ENCODE peak calls at places on chromosomes 6 and 20, in four cellular contexts. M is tibial artery, I is fibroblast of the aortic adventitia, Q is ascending aorta. X is an unnamed sample.

GRCh38 chr6:87822011-87822410 is 120.0 kb upstream of the AKIRIN2 start:
- DNase-seq in M (no peak), I (no peak), Q (no peak), X (no peak)

GRCh38 chr6:143158113-143158581 is 97.5 kb downstream of the AIG1 start:
- DNase-seq in M (no peak), I (peak; percentile 68), Q (no peak), X (no peak)

GRCh38 chr6:93566285-93566684 is 146.9 kb upstream of the EPHA7 start:
- DNase-seq in M (no peak), I (no peak), Q (no peak), X (no peak)

GRCh38 chr6:168648730-168649129 is 207.7 kb downstream of the SMOC2 start:
- DNase-seq in M (no peak), I (no peak), Q (no peak), X (no peak)

GRCh38 chr6:139917943-139918342 is 543.5 kb upstream of the CITED2 start:
- DNase-seq in M (no peak), I (no peak), Q (no peak), X (no peak)

GRCh38 chr6:37560737-37561103 is 61.0 kb upstream of the CCDC167 start:
- DNase-seq in M (no peak), I (no peak), Q (no peak), X (no peak)

GRCh38 chr6:125759184-125759902 is 9.9 kb downstream of the HEY2 start:
- DNase-seq in M (peak; percentile 55), I (no peak), Q (peak; percentile 75), X (no peak)

GRCh38 chr6:35449287-35449881 is 2.8 kb upstream of the FANCE start:
- DNase-seq in M (no peak), I (peak; percentile 78), Q (no peak), X (peak; percentile 75)

GRCh38 chr6:115441671-115442070 is 619.0 kb downstream of the FRK start:
- DNase-seq in M (no peak), I (no peak), Q (no peak), X (no peak)

GRCh38 chr6:47669684-47670515 is 28.5 kb upstream of the ADGRF4 start:
- DNase-seq in M (no peak), I (no peak), Q (no peak), X (no peak)

GRCh38 chr6:52877168-52877567 is 32.3 kb downstream of the GSTA3 start:
- DNase-seq in M (no peak), I (peak; percentile 93), Q (no peak), X (no peak)

GRCh38 chr6:28474441-28475219 is 31.3 kb upstream of the ZSCAN23 start:
- DNase-seq in M (no peak), I (peak; percentile 95), Q (no peak), X (peak; percentile 13)

GRCh38 chr6:33008944-33009861 is at the start of gene HLA-DOA:
- DNase-seq in M (no peak), I (peak; percentile 2), Q (no peak), X (peak; percentile 24)

GRCh38 chr20:19780261-19780660 is 22.2 kb downstream of the RIN2 start:
- DNase-seq in M (no peak), I (no peak), Q (peak; percentile 42), X (no peak)

GRCh38 chr20:19778404-19778803 is 20.3 kb downstream of the RIN2 start:
- DNase-seq in M (peak; percentile 45), I (no peak), Q (peak; percentile 67), X (no peak)

GRCh38 chr20:19781235-19781634 is 23.2 kb downstream of the RIN2 start:
- DNase-seq in M (no peak), I (no peak), Q (no peak), X (no peak)

GRCh38 chr20:19777981-19778380 is 19.9 kb downstream of the RIN2 start:
- DNase-seq in M (no peak), I (no peak), Q (peak; percentile 18), X (no peak)

DNA sequence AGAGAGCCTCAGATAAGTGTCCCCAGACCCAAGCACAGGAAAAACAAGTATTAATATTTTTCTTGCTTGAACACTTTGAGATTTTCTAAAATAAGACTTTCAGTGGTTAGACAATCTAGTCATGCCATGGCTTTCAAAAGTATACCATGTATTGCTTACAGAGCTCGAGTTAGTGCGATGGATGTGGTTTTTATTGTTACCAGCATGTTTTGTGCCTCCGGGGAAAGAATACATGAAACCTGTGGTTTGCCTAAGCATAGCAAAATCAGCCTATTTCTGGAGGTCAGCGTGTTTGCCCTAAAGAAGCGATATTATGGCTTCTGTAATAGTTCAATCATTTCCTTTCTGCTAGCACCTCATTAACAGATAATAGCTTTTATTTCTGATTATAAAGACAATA is 21.6 kb downstream of the RIN2 start:
- DNase-seq in M (no peak), I (no peak), Q (peak; percentile 19), X (no peak)
- H3K4me3 ChIP-seq in M (no peak overlapping the region), I (no peak overlapping the region), Q (no peak overlapping the region), X (no peak overlapping the region)

DNA sequence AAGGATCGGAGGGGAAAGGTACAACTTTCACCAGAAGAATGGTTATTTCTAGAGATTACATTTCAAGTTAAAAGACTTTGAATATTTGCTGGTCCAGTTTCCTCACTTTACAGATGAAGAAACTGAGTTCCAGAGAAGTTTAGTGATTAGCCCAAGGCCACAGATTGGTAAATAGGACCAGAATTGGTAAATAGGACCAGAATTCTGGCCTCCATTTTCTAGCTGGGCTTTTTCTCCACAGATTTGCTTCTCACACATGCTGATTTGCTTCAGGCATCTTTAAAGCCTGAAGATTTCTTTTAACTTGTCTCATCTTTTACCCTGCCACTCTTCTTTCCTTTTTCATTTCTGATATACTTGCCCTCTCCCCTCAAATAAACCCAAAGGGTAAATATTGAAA is 5.2 kb upstream of the LIN28B start:
- DNase-seq in M (no peak), I (no peak), Q (no peak), X (no peak)
- H3K4me3 ChIP-seq in M (no peak overlapping the region), I (no peak overlapping the region), Q (no peak overlapping the region), X (no peak overlapping the region)

GRCh38 chr6:90278129-90278528 is 18.5 kb downstream of the BACH2 start:
- DNase-seq in M (no peak), I (no peak), Q (no peak), X (no peak)
- H3K4me3 ChIP-seq in M (no peak overlapping the region), I (no peak overlapping the region), Q (no peak overlapping the region), X (no peak overlapping the region)

GRCh38 chr6:105485456-105485855 is 82.6 kb upstream of the PREP start:
- DNase-seq in M (no peak), I (no peak), Q (no peak), X (no peak)
- H3K4me3 ChIP-seq in M (no peak overlapping the region), I (no peak overlapping the region), Q (no peak overlapping the region), X (no peak overlapping the region)

GRCh38 chr6:39313526-39314272 is 520 bp downstream of the KCNK17 start:
- DNase-seq in M (no peak), I (no peak), Q (no peak), X (no peak)
- H3K4me3 ChIP-seq in M (peak overlapping the region; percentile 51), I (no peak overlapping the region), Q (peak overlapping the region; percentile 71), X (no peak overlapping the region)

DNA sequence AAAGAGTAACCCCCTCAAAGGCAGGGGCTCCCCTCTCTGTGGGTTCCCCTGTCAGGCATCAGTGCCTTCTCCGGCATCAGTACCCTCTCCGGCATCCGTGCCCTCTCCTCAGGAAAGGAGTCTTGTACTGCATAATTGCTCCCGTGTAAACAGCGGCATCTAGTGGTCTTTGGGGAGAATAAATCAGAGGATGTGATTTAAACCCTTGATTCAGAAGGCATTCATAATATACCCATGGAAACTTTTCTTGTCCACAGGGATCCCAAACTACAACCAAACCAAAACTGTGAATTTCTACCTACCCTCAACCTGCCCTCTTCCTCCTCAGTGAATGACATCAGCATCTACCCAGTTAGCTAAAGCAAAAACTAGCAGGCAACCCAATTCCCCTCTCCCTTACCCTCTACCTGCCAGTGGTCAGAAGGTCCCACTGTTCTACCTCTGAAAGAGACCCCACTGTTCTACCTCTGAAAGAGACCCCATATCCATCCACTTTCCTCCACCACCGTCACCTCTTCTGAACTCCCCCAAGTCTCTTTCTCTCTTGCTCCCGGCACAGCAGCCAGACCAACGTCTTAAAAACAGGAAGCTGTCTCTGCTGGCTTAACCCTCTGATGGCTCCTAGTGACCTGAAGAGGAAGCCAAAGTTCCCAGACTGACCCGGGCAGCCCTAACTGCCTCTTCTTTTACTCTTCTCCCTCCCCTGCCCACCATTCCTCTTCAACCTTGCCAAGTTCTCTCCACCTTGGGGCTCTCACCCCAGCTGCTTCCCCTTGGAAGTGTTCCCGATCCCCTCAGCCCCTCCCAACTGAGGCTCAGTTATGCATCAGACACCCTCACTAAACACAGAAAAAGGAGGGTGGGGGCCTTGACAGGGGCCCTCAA is 27.2 kb downstream of the UBE2V1 start:
- DNase-seq in M (peak; percentile 32), I (peak; percentile 74), Q (peak; percentile 66), X (peak; percentile 47)
- H3K4me3 ChIP-seq in M (peak overlapping the region; percentile 21), I (peak overlapping the region; percentile 15), Q (peak overlapping the region; percentile 16), X (no peak overlapping the region)

GRCh38 chr6:13614926-13615801 is at the start of gene NOL7:
- DNase-seq in M (peak; percentile 96), I (peak; percentile 99), Q (peak; percentile 98), X (peak; percentile 98)

GRCh38 chr6:13615802-13616140 is 636 bp downstream of the NOL7 start:
- DNase-seq in M (peak; percentile 70), I (peak; percentile 49), Q (peak; percentile 76), X (no peak)

GRCh38 chr6:13614126-13614925 is 809 bp upstream of the NOL7 start:
- DNase-seq in M (peak; percentile 40), I (peak; percentile 62), Q (peak; percentile 77), X (no peak)

GRCh38 chr6:13613029-13613594 is 2.0 kb upstream of the NOL7 start:
- DNase-seq in M (no peak), I (no peak), Q (no peak), X (no peak)

GRCh38 chr6:13617066-13617465 is 1.9 kb downstream of the NOL7 start:
- DNase-seq in M (no peak), I (no peak), Q (no peak), X (no peak)
- H3K4me3 ChIP-seq in M (no peak overlapping the region), I (no peak overlapping the region), Q (peak overlapping the region; percentile 97), X (no peak overlapping the region)

GRCh38 chr6:46648869-46649488 is 3.6 kb downstream of the CYP39A1 start:
- DNase-seq in M (no peak), I (no peak), Q (no peak), X (no peak)
- H3K4me3 ChIP-seq in M (no peak overlapping the region), I (no peak overlapping the region), Q (no peak overlapping the region), X (no peak overlapping the region)

X was measured in CD4-positive, alpha-beta memory T cell.